ENCODE peak calls at places on chromosomes 16 and 17, in seven cellular contexts. I is fibroblast of villous mesenchyme, M is mucosa of descending colon, G is bronchial epithelial cell, C is psoas muscle, A is GM12865, J is neural progenitor cell. H is an unnamed sample.

GRCh38 chr17:60802377-60802776 is 124.7 kb downstream of the BCAS3 start:
- DNase-seq in I (no peak), M (no peak), G (no peak), C (no peak), A (no peak), J (no peak), H (no peak)

GRCh38 chr16:55279598-55279997 is 44.4 kb upstream of the IRX6 start:
- DNase-seq in I (no peak), M (no peak), G (no peak), C (no peak), A (no peak), J (no peak), H (no peak)

GRCh38 chr16:49399594-49400364 is 26.2 kb downstream of the C16orf78 start:
- DNase-seq in I (no peak), M (peak), G (no peak), C (no peak), A (peak), J (no peak), H (no peak)

GRCh38 chr17:3594056-3594810 is 15.0 kb downstream of the TRPV1 start:
- DNase-seq in I (peak), M (no peak), G (peak), C (no peak), A (no peak), J (no peak), H (peak)

GRCh38 chr17:41639492-41640473 is 15.4 kb upstream of the KRT17 start:
- DNase-seq in I (no peak), M (no peak), G (no peak), C (no peak), A (no peak), J (no peak), H (peak)

GRCh38 chr17:5226940-5227878 is 7.5 kb downstream of the SCIMP start:
- DNase-seq in I (no peak), M (no peak), G (no peak), C (no peak), A (peak), J (no peak), H (no peak)

GRCh38 chr16:86862596-86862995 is 284.2 kb downstream of the FOXL1 start:
- DNase-seq in I (no peak), M (no peak), G (no peak), C (no peak), A (no peak), J (no peak), H (no peak)

GRCh38 chr16:29897333-29897732 is 2.0 kb downstream of the SEZ6L2 start:
- DNase-seq in I (no peak), M (no peak), G (no peak), C (no peak), A (no peak), J (no peak), H (no peak)

GRCh38 chr17:2952174-2952845 is 111.1 kb downstream of the OR1D5 start:
- DNase-seq in I (no peak), M (no peak), G (no peak), C (no peak), A (no peak), J (no peak), H (no peak)

GRCh38 chr16:2799852-2800226 is 1.6 kb downstream of the PRSS41 start:
- DNase-seq in I (peak), M (peak), G (peak), C (no peak), A (no peak), J (no peak), H (no peak)

GRCh38 chr17:19800571-19800970 is 52.5 kb upstream of the ALDH3A1 start:
- DNase-seq in I (no peak), M (no peak), G (no peak), C (no peak), A (peak), J (no peak), H (no peak)

GRCh38 chr17:83171661-83172060 is 92.3 kb downstream of the METRNL start:
- DNase-seq in I (no peak), M (no peak), G (no peak), C (no peak), A (no peak), J (peak), H (no peak)

GRCh38 chr17:55238931-55239297 is 25.8 kb upstream of the HLF start:
- DNase-seq in I (no peak), M (peak), G (no peak), C (no peak), A (peak), J (peak), H (no peak)

GRCh38 chr16:30409125-30410060 is 2.0 kb downstream of the ZNF771 start:
- DNase-seq in I (peak), M (peak), G (peak), C (peak), A (peak), J (peak), H (peak)

GRCh38 chr17:43665387-43666101 is 3.8 kb upstream of the MEOX1 start:
- DNase-seq in I (no peak), M (no peak), G (no peak), C (peak), A (no peak), J (no peak), H (no peak)

GRCh38 chr17:41540921-41541625 is 13.0 kb upstream of the KRT19 start:
- DNase-seq in I (no peak), M (no peak), G (peak), C (no peak), A (no peak), J (no peak), H (no peak)

GRCh38 chr16:23504453-23505179 is 5.7 kb downstream of the GGA2 start:
- DNase-seq in I (peak), M (peak), G (peak), C (peak), A (peak), J (peak), H (peak)

GRCh38 chr16:89841275-89841674 is 13.0 kb downstream of the SPIRE2 start:
- DNase-seq in I (no peak), M (peak), G (no peak), C (no peak), A (peak), J (no peak), H (no peak)

GRCh38 chr16:82639666-82640336 is 13.0 kb downstream of the CDH13 start:
- DNase-seq in I (peak), M (peak), G (peak), C (peak), A (peak), J (peak), H (peak)

GRCh38 chr16:17475104-17475503 is 4.3 kb upstream of the XYLT1 start:
- DNase-seq in I (no peak), M (no peak), G (no peak), C (no peak), A (no peak), J (no peak), H (no peak)

GRCh38 chr17:76633628-76634328 is 9.8 kb downstream of the ST6GALNAC1 start:
- DNase-seq in I (no peak), M (no peak), G (no peak), C (no peak), A (no peak), J (no peak), H (no peak)

GRCh38 chr16:4052801-4053662 is 63.2 kb downstream of the ADCY9 start:
- DNase-seq in I (peak), M (peak), G (peak), C (peak), A (no peak), J (no peak), H (no peak)

GRCh38 chr16:61654962-61655361 is 381.3 kb downstream of the CDH8 start:
- DNase-seq in I (no peak), M (no peak), G (no peak), C (no peak), A (no peak), J (no peak), H (no peak)

GRCh38 chr17:34958438-34958837 is 2.8 kb downstream of the CCT6B start:
- DNase-seq in I (no peak), M (no peak), G (no peak), C (no peak), A (no peak), J (no peak), H (no peak)

GRCh38 chr16:48574766-48575165 is 35.2 kb downstream of the N4BP1 start:
- DNase-seq in I (no peak), M (no peak), G (peak), C (no peak), A (no peak), J (no peak), H (no peak)

GRCh38 chr16:586047-586644 is 3.7 kb upstream of the RAB40C start:
- DNase-seq in I (no peak), M (no peak), G (no peak), C (no peak), A (no peak), J (no peak), H (no peak)

GRCh38 chr17:75856062-75856681 is 1.0 kb upstream of the WBP2 start:
- DNase-seq in I (no peak), M (peak), G (no peak), C (no peak), A (peak), J (no peak), H (no peak)

DNA sequence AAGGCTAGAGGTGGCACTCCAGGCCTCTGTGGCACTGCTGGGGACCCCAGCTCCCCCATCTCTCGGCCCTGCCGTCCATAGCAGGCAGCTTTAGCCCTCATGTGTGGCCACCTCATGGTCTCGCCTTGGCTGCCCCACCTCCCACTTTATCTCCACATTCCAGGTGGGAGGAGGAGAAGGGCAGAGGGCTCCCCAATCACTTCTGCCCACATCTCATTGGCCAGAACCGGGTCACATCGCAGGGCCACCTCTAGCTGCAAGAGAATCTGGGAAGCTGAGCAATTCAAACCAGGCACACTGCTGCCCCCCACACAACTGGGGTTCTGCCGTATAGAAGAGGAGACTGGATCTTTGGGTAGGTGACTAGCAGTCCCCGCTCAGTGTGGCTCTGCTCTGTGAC is 1.6 kb downstream of the DRC7 start:
- DNase-seq in I (no peak), M (no peak), G (no peak), C (no peak), A (no peak), J (no peak), H (no peak)
- TF ChIP-seq CTCF in I (no peak), M (no peak), G (no peak), C (no peak), A (no peak), J (no peak), H (no peak)

GRCh38 chr17:17757944-17758343 is 76.7 kb downstream of the RAI1 start:
- DNase-seq in I (no peak), M (no peak), G (no peak), C (no peak), A (no peak), J (no peak), H (no peak)
- H3K4me3 ChIP-seq in I (no peak), M (no peak), G (no peak), C (no peak), A (no peak), J (no peak), H (no peak)

GRCh38 chr16:70681382-70682238 is 4.2 kb downstream of the MTSS2 start:
- DNase-seq in I (no peak), M (no peak), G (no peak), C (peak), A (no peak), J (no peak), H (no peak)

GRCh38 chr16:70678898-70679652 is 6.8 kb downstream of the MTSS2 start:
- DNase-seq in I (no peak), M (no peak), G (no peak), C (peak), A (no peak), J (no peak), H (no peak)

GRCh38 chr16:70680495-70681381 is 5.1 kb downstream of the MTSS2 start:
- DNase-seq in I (no peak), M (no peak), G (no peak), C (peak), A (no peak), J (no peak), H (no peak)

GRCh38 chr16:70678121-70678897 is 7.5 kb downstream of the MTSS2 start:
- DNase-seq in I (no peak), M (no peak), G (no peak), C (peak), A (no peak), J (no peak), H (no peak)

GRCh38 chr16:70679653-70680494 is 6.0 kb downstream of the MTSS2 start:
- DNase-seq in I (no peak), M (no peak), G (no peak), C (peak), A (no peak), J (peak), H (no peak)
- TF ChIP-seq CTCF in I (peak), M (peak), G (peak), C (peak), A (peak), J (peak), H (peak)

GRCh38 chr17:40346061-40346767 is 18.3 kb downstream of the GJD3 start:
- DNase-seq in I (no peak), M (no peak), G (no peak), C (no peak), A (no peak), J (no peak), H (no peak)
- H3K4me3 ChIP-seq in I (peak), M (no peak), G (no peak), C (peak), A (no peak), J (no peak), H (peak)

DNA sequence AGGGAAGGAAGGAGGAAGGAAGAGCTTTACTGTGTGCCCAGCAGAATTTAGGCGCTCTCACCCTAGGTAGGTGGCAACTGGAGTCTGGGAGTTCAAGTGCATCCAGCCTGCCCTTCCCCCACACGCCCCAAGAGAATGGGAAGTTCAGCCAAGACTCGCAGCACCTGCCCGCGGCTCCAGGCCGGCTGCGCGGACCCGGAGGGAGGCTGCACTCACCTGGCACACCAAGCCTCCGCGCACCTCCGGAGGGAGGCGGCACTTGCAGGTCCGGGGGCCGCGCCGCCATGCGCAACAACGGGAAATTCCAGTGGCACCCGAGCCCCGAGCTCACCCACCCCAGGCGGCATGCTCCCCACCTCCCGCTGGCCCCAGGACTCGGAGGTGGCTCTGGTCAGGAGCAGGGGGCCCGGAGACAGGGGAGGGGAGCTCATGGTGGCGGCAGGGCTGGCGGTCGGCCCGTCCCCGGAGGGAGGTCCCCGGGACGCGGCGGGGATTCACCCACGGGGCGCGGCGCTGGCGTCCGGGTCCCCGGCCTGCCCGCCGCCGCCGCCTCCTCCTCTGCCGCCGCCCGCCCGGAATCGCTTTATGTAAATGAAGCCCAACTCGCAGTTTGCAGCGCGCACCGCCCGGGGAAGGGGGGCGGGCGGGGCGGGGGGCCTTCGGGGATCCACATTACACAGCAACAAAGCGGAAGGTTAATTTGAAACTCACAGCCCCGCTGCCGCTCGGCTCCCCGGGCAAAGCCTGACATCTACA is at the start of gene ZFHX3:
- DNase-seq in I (peak), M (peak), G (peak), C (peak), A (peak), J (peak), H (peak)
- TF ChIP-seq CTCF in I (no peak), M (no peak), G (peak), C (no peak), A (peak), J (peak), H (no peak)

GRCh38 chr17:13182854-13183253 is 165.0 kb upstream of the ELAC2 start:
- DNase-seq in I (no peak), M (peak), G (no peak), C (no peak), A (no peak), J (no peak), H (no peak)
- H3K4me3 ChIP-seq in I (no peak), M (no peak), G (no peak), C (no peak), A (no peak), J (no peak), H (no peak)

GRCh38 chr16:85238233-85238647 is 126.0 kb upstream of the CIBAR2 start:
- DNase-seq in I (peak), M (peak), G (no peak), C (peak), A (no peak), J (peak), H (peak)
- TF ChIP-seq CTCF in I (peak), M (no peak), G (no peak), C (no peak), A (no peak), J (peak), H (peak)

GRCh38 chr17:56809820-56810179 is 23.9 kb downstream of the C17orf67 start:
- DNase-seq in I (no peak), M (no peak), G (no peak), C (no peak), A (no peak), J (no peak), H (no peak)

GRCh38 chr17:56810846-56811775 is 22.6 kb downstream of the C17orf67 start:
- DNase-seq in I (no peak), M (no peak), G (no peak), C (no peak), A (no peak), J (peak), H (no peak)

GRCh38 chr17:56809106-56809819 is 24.5 kb downstream of the C17orf67 start:
- DNase-seq in I (no peak), M (no peak), G (peak), C (no peak), A (no peak), J (no peak), H (no peak)

GRCh38 chr17:56808503-56808902 is 25.2 kb downstream of the C17orf67 start:
- DNase-seq in I (no peak), M (no peak), G (peak), C (no peak), A (no peak), J (no peak), H (no peak)

DNA sequence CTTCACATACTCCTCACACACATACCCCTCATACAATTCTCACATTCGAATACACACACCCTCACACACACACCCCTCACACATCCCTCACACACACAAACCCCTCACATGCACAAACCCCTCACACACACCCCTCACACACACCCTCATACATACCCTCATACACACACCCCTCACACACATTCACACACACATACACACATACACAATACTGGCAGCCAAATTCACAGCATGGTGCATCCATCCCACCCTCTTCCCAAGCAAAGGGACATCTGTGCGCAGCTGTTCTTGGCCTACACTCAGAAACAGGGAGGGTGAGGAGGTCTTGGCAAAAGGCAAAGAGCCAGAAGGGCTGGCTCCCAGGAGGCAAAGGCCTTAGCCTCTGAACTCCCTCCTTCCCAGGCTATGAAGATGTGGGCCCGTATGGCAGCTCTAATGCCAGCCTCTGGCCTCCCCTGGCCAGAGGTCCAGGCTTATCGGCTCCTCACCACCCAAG is 23.4 kb downstream of the C17orf67 start:
- DNase-seq in I (no peak), M (no peak), G (no peak), C (no peak), A (no peak), J (no peak), H (no peak)
- H3K4me3 ChIP-seq in I (no peak), M (no peak), G (no peak), C (no peak), A (no peak), J (no peak), H (no peak)

H was measured in fibroblast of pulmonary artery.